ENCODE peak calls at places on chromosomes 16 and 17, in six cellular contexts. X is HCT116, C is PC-3, F is hepatocyte, P is neural progenitor cell, Z is GM23338. U is an unnamed sample.

GRCh38 chr16:29962344-29962994 is 590 bp downstream of the TMEM219 start:
- DNase-seq in C (peak; percentile 20), Z (no peak), P (no peak), F (peak; percentile 51), X (no peak), U (no peak)

GRCh38 chr16:57607676-57608461 is 20.6 kb upstream of the ADGRG1 start:
- DNase-seq in X (no peak), P (no peak), C (no peak), F (no peak), Z (no peak), U (no peak)

GRCh38 chr16:86031141-86031678 is 132.2 kb downstream of the IRF8 start:
- DNase-seq in P (no peak), C (no peak), F (no peak), Z (peak; percentile 19), X (no peak), U (no peak)

GRCh38 chr16:86528061-86528929 is 18.0 kb downstream of the FOXF1 start:
- DNase-seq in P (no peak), X (no peak), Z (no peak), C (no peak), F (no peak), U (no peak)

GRCh38 chr17:57833597-57833939 is 16.3 kb downstream of the MRPS23 start:
- DNase-seq in Z (no peak), X (no peak), P (no peak), C (no peak), F (no peak), U (no peak)

GRCh38 chr17:77316191-77316641 is 175.4 kb downstream of the SEC14L1 start:
- DNase-seq in Z (peak; percentile 49), F (peak; percentile 76), C (no peak), P (peak; percentile 39), X (no peak), U (no peak)

GRCh38 chr16:77555781-77556180 is 120.9 kb upstream of the ADAMTS18 start:
- DNase-seq in F (no peak), Z (no peak), P (peak; percentile 16), X (no peak), C (no peak), U (no peak)

GRCh38 chr16:75497558-75497957 is 2.3 kb upstream of the CHST6 start:
- DNase-seq in X (no peak), C (no peak), Z (no peak), F (no peak), P (no peak), U (no peak)

GRCh38 chr17:1423456-1424135 is 23.6 kb upstream of the YWHAE start:
- DNase-seq in Z (no peak), P (no peak), C (no peak), X (no peak), F (no peak), U (no peak)

GRCh38 chr17:57578608-57578990 is 166.5 kb downstream of the CCDC182 start:
- DNase-seq in Z (no peak), X (no peak), C (no peak), P (no peak), F (no peak), U (no peak)

GRCh38 chr16:22668318-22668717 is 145.6 kb upstream of the HS3ST2 start:
- DNase-seq in Z (no peak), F (no peak), P (no peak), X (no peak), C (no peak), U (no peak)

GRCh38 chr17:7263071-7263800 is 958 bp upstream of the CLDN7 start:
- DNase-seq in Z (peak; percentile 97), X (peak; percentile 79), C (peak; percentile 69), F (peak; percentile 88), P (peak; percentile 55), U (no peak)

GRCh38 chr16:83992624-83993023 is 24.6 kb downstream of the NECAB2 start:
- DNase-seq in C (peak; percentile 20), F (no peak), X (no peak), Z (no peak), P (no peak), U (no peak)

GRCh38 chr16:72021043-72021442 is 12.5 kb downstream of the DHODH start:
- DNase-seq in P (peak; percentile 65), Z (peak; percentile 81), X (no peak), F (no peak), C (no peak), U (no peak)

GRCh38 chr17:27539152-27539551 is 82.9 kb downstream of the KSR1 start:
- DNase-seq in C (no peak), P (no peak), F (no peak), Z (no peak), X (no peak), U (no peak)

GRCh38 chr16:14181371-14182050 is 110.4 kb downstream of the MRTFB start:
- DNase-seq in P (no peak), F (no peak), C (peak; percentile 86), X (no peak), Z (no peak), U (no peak)

GRCh38 chr17:2095536-2095910 is 40.6 kb downstream of the HIC1 start:
- DNase-seq in P (peak; percentile 60), F (no peak), C (no peak), X (no peak), Z (peak; percentile 43), U (no peak)

GRCh38 chr17:956905-957304 is 22.7 kb downstream of the NXN start:
- DNase-seq in F (peak; percentile 69), C (peak; percentile 45), X (no peak), P (no peak), Z (no peak), U (no peak)

GRCh38 chr16:50411034-50411433 is 42.2 kb upstream of the BRD7 start:
- DNase-seq in P (no peak), X (no peak), C (no peak), F (no peak), Z (no peak), U (no peak)

GRCh38 chr17:74677558-74678466 is 34.9 kb downstream of the CD300LF start:
- DNase-seq in Z (peak; percentile 46), P (no peak), X (no peak), C (peak; percentile 24), F (peak; percentile 70), U (peak; percentile 24)

GRCh38 chr17:78341559-78342437 is 18.1 kb downstream of the SOCS3 start:
- DNase-seq in P (peak; percentile 90), F (peak; percentile 92), X (no peak), C (peak; percentile 82), Z (peak; percentile 88), U (no peak)

GRCh38 chr17:55661359-55661758 is 61.3 kb downstream of the TMEM100 start:
- DNase-seq in Z (no peak), P (no peak), C (no peak), X (no peak), F (no peak), U (no peak)

GRCh38 chr17:70702683-70703255 is 533.4 kb downstream of the KCNJ2 start:
- DNase-seq in X (no peak), F (no peak), Z (no peak), C (no peak), P (no peak), U (no peak)

GRCh38 chr16:72224260-72224768 is 52.4 kb upstream of the PMFBP1 start:
- DNase-seq in X (no peak), P (no peak), F (peak; percentile 47), Z (no peak), C (no peak), U (no peak)

DNA sequence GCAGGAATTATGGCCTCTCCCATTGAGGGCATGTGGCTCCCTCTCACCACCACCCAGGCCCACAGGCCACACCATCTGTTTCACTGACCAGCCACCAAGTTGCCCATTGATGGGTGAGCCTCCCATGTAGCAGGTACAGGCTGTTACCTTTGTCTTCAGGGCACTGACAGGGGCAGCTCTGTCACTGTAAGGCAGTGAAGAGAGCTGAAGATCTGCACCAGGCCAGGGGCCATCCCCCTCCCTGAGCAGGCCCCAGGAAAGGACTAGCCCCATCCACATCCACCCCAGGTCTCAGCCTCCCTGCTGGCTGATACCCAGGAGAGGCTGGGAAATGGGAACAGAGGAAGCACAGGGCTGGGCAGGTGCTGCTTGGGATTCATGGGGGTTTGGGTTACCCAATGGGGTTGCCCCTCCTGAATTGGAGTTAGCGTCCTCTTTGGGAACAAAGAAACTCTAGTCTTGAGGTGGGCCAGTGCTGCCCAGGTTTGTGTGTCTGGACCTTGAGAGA is 1691.4 kb downstream of the TP53TG3F start:
- DNase-seq in X (no peak), F (no peak), Z (no peak), C (no peak), P (no peak), U (no peak)
- TF ChIP-seq EZH2phosphoT487 in X (no peak), F (no peak), Z (no peak), C (no peak), P (no peak), U (no peak)

DNA sequence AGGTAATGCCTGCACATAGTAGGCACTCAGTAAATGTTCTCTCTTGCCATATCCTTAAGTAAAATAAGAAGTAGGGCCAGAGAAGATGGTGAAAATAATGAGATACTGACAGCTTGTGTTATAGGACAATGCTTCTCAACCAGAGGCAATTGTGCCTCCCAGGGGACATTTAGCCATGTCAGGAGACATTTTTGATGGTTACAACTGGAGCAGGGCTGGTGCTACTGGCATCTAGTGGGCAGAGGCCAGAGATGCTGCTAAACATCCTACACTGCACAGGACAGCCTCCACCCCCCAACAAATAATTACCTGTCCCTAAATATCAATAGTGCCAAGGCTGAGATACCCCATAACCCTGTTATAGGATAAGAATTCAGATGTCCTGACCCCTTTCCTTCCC is 1.7 kb downstream of the RAD51D start:
- DNase-seq in C (peak; percentile 50), P (no peak), X (no peak), Z (no peak), F (no peak), U (peak; percentile 56)
- TF ChIP-seq CTCF in C (peak; percentile 65), P (peak; percentile 5), X (peak; percentile 52), Z (peak; percentile 10), F (no peak), U (peak; percentile 53)

GRCh38 chr16:66387817-66388332 is 21.4 kb downstream of the CDH5 start:
- DNase-seq in P (no peak), C (no peak), Z (no peak), F (no peak), X (no peak), U (no peak)
- TF ChIP-seq EZH2 in P (no peak), C (no peak), Z (no peak), F (no peak), X (no peak), U (no peak)

GRCh38 chr17:59494757-59495368 is 70.5 kb upstream of the DHX40 start:
- DNase-seq in F (no peak), P (no peak), C (no peak), Z (no peak), X (no peak), U (no peak)

GRCh38 chr17:59493867-59494266 is 71.5 kb upstream of the DHX40 start:
- DNase-seq in P (peak; percentile 52), F (no peak), C (no peak), Z (peak; percentile 26), X (no peak), U (no peak)

GRCh38 chr17:59492091-59492451 is 73.3 kb upstream of the DHX40 start:
- DNase-seq in C (peak; percentile 21), F (no peak), P (no peak), X (no peak), Z (peak; percentile 18), U (no peak)

GRCh38 chr17:59498421-59499307 is 66.7 kb upstream of the DHX40 start:
- DNase-seq in X (no peak), F (no peak), Z (no peak), C (no peak), P (no peak), U (no peak)

DNA sequence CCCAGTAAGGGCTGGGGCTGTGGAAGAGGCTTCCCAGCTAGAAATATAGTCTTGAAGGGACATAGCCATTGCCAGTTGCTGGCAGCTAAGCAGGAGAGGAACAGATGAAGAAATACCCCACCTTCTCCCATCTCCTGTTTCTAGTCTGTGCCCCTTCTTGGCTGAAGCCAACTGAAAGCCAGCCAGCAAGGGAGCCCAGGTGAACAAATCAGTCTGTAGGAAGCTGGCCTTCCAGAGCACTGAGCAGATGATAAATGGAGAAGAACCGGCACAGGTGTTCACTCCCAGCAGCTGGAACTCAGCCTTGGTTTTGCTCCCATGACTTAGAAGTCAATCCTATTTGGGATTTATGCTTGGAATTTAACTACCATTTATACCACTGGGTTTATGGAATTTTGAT is 69.2 kb upstream of the DHX40 start:
- DNase-seq in X (no peak), F (no peak), P (no peak), Z (no peak), C (no peak), U (no peak)
- TF ChIP-seq EZH2phosphoT487 in X (no peak), F (no peak), P (no peak), Z (no peak), C (no peak), U (no peak)